ENCODE peak calls at places on chromosomes 2 and 18, in four cellular contexts. C is choroid plexus epithelial cell, J is GM13976, T is astrocyte of the spinal cord. O is an unnamed sample.

GRCh38 chr2:215536476-215536875 is 100.6 kb upstream of the FN1 start:
- DNase-seq in C (peak), J (no peak), T (peak), O (no peak)

GRCh38 chr2:217604527-217605279 is 398.1 kb downstream of the TNS1 start:
- DNase-seq in C (no peak), J (no peak), T (no peak), O (no peak)

GRCh38 chr2:232988444-232988843 is 24.6 kb downstream of the NGEF start:
- DNase-seq in C (peak), J (no peak), T (peak), O (peak)

GRCh38 chr2:46075848-46076247 is 221.4 kb upstream of the EPAS1 start:
- DNase-seq in C (peak), J (no peak), T (no peak), O (no peak)

GRCh38 chr2:218168635-218169462 is 2.1 kb upstream of the CXCR1 start:
- DNase-seq in C (peak), J (peak), T (peak), O (peak)

GRCh38 chr2:156918410-156918809 is 339.1 kb upstream of the GALNT5 start:
- DNase-seq in C (peak), J (no peak), T (peak), O (no peak)

GRCh38 chr2:28274911-28275685 is 117.6 kb upstream of the FOSL2 start:
- DNase-seq in C (peak), J (peak), T (peak), O (peak)

GRCh38 chr18:49212819-49213218 is 247.6 kb downstream of the DYM start:
- DNase-seq in C (peak), J (no peak), T (peak), O (peak)

GRCh38 chr2:73901143-73901542 is 8.3 kb downstream of the ACTG2 start:
- DNase-seq in C (no peak), J (no peak), T (no peak), O (no peak)

GRCh38 chr2:198134287-198134955 is 330.0 kb downstream of the PLCL1 start:
- DNase-seq in C (no peak), J (no peak), T (peak), O (no peak)

GRCh38 chr2:159206736-159207380 is 79.6 kb downstream of the WDSUB1 start:
- DNase-seq in C (no peak), J (no peak), T (no peak), O (no peak)

GRCh38 chr2:237199082-237199481 is 113.4 kb downstream of the COPS8 start:
- DNase-seq in C (no peak), J (no peak), T (peak), O (no peak)

GRCh38 chr2:177195194-177195593 is 17.4 kb upstream of the HNRNPA3 start:
- DNase-seq in C (no peak), J (no peak), T (no peak), O (no peak)

GRCh38 chr2:154551649-154552048 is 146.8 kb upstream of the KCNJ3 start:
- DNase-seq in C (no peak), J (no peak), T (no peak), O (no peak)

GRCh38 chr2:234257859-234258561 is 207.5 kb downstream of the SPP2 start:
- DNase-seq in C (peak), J (no peak), T (peak), O (peak)

GRCh38 chr2:234495076-234495800 is 1.6 kb downstream of the ARL4C start:
- DNase-seq in C (peak), J (no peak), T (no peak), O (no peak)

GRCh38 chr2:63735931-63736820 is 105.5 kb upstream of the UGP2 start:
- DNase-seq in C (peak), J (no peak), T (peak), O (no peak)

GRCh38 chr2:74429487-74430451 is 8.2 kb downstream of the WDR54 start:
- DNase-seq in C (no peak), J (no peak), T (no peak), O (no peak)

GRCh38 chr2:30716117-30716900 is 90.9 kb downstream of the CAPN13 start:
- DNase-seq in C (no peak), J (no peak), T (no peak), O (no peak)

GRCh38 chr2:156695020-156695419 is 258.8 kb downstream of the GPD2 start:
- DNase-seq in C (no peak), J (no peak), T (no peak), O (no peak)

GRCh38 chr2:86790828-86791561 is at the start of gene CD8A:
- DNase-seq in C (peak), J (peak), T (no peak), O (no peak)

GRCh38 chr2:11466307-11467125 is 555 bp upstream of the E2F6 start:
- DNase-seq in C (no peak), J (no peak), T (no peak), O (no peak)

GRCh38 chr2:129741623-129742022 is 237.8 kb upstream of the RAB6C start:
- DNase-seq in C (no peak), J (no peak), T (no peak), O (no peak)

GRCh38 chr18:32441536-32441935 is 29.1 kb downstream of the GAREM1 start:
- DNase-seq in C (peak), J (no peak), T (peak), O (no peak)

GRCh38 chr2:130891968-130892367 is 55.3 kb downstream of the ARHGEF4 start:
- DNase-seq in C (no peak), J (no peak), T (no peak), O (no peak)

GRCh38 chr18:11976882-11977281 is 4.4 kb upstream of the IMPA2 start:
- DNase-seq in C (peak), J (no peak), T (peak), O (no peak)

GRCh38 chr2:68000170-68000825 is 62.5 kb downstream of the C1D start:
- DNase-seq in C (no peak), J (no peak), T (peak), O (no peak)

GRCh38 chr2:236646871-236647270 is 77.2 kb downstream of the ACKR3 start:
- DNase-seq in C (no peak), J (no peak), T (no peak), O (no peak)

GRCh38 chr18:31558567-31558966 is 33.1 kb upstream of the TTR start:
- DNase-seq in C (no peak), J (no peak), T (no peak), O (no peak)

GRCh38 chr18:42038936-42039335 is 83.9 kb downstream of the PIK3C3 start:
- DNase-seq in C (peak), J (no peak), T (peak), O (no peak)

GRCh38 chr2:86500325-86500724 is 59.2 kb downstream of the KDM3A start:
- DNase-seq in C (no peak), J (no peak), T (no peak), O (no peak)

GRCh38 chr2:112050311-112050710 is 4.8 kb upstream of the TMEM87B start:
- DNase-seq in C (no peak), J (no peak), T (no peak), O (no peak)

GRCh38 chr2:9690252-9690651 is 59.5 kb upstream of the YWHAQ start:
- DNase-seq in C (peak), J (no peak), T (peak), O (peak)

GRCh38 chr2:191113761-191114160 is 37.0 kb downstream of the STAT4 start:
- DNase-seq in C (no peak), J (no peak), T (no peak), O (no peak)
- TF ChIP-seq CTCF in C (no peak), J (no peak), T (no peak), O (no peak)

GRCh38 chr2:109736177-109736827 is 57.8 kb upstream of the RGPD5 start:
- DNase-seq in C (peak), J (peak), T (peak), O (peak)
- TF ChIP-seq CTCF in C (peak), J (peak), T (peak), O (peak)

GRCh38 chr18:50287441-50288347 is at the start of gene CXXC1:
- DNase-seq in C (peak), J (peak), T (peak), O (peak)
- TF ChIP-seq CTCF in C (peak), J (peak), T (peak), O (peak)

DNA sequence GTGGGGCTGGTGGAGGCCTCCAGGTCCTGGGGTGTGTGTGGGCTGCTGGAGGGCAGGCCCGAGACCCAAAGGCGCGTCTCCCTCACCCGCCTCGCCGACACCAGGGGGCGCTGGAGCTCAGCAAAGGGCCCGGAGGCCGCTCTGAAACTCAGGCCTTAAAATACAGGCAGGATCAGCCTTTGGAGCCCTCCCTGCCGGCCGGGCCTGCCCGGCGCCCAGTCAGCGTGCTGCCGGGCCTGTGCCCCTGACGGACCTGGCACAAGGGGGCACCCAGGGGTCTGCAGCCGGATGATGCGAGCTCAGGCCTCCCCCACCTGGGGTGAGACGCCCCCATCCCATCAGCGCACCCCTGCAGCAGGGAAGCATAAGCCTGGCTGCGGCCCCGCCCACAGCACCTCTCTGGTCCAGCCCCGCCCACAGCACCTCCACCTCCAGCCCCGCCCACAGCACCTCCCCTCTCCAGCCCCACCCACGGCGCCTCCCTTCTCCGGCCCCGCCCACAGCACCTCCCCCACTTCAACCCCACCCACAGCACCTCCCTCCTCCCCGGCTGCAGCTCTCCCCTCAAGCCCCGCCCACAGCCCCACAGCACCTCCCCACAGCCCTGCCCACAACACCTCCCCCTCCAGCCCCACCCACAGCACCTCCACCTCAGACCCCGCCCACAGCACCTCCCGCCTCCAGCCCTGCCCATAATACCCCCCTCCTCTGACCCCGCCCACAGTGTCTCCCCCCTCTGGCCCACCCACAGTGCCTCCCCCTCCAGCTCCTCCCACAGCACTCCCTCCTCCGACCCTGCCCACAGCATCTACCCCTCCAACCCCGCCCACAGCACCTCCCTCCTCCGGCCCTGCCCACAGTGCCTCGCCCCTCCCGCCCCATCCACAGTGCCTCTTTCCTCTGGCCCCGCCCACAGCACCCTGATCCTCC is 92.8 kb upstream of the OTOS start:
- DNase-seq in C (peak), J (peak), T (peak), O (peak)
- TF ChIP-seq CTCF in C (peak), J (peak), T (peak), O (peak)

GRCh38 chr18:67864677-67865340 is 348.3 kb upstream of the DSEL start:
- DNase-seq in C (peak), J (no peak), T (peak), O (peak)
- TF ChIP-seq CTCF in C (no peak), J (no peak), T (no peak), O (no peak)

GRCh38 chr2:16218161-16218560 is 277.8 kb downstream of the MYCN start:
- DNase-seq in C (no peak), J (no peak), T (no peak), O (no peak)

GRCh38 chr2:16217271-16217670 is 276.9 kb downstream of the MYCN start:
- DNase-seq in C (no peak), J (no peak), T (no peak), O (no peak)

GRCh38 chr2:16216555-16216938 is 276.2 kb downstream of the MYCN start:
- DNase-seq in C (no peak), J (no peak), T (no peak), O (no peak)

GRCh38 chr2:16219292-16219975 is 279.1 kb downstream of the MYCN start:
- DNase-seq in C (no peak), J (no peak), T (no peak), O (no peak)

GRCh38 chr2:16218651-16219050 is 278.3 kb downstream of the MYCN start:
- DNase-seq in C (no peak), J (peak), T (no peak), O (peak)
- TF ChIP-seq CTCF in C (no peak), J (peak), T (no peak), O (no peak)

GRCh38 chr18:75247041-75247551 is 36.5 kb downstream of the TSHZ1 start:
- DNase-seq in C (peak), J (no peak), T (no peak), O (peak)

GRCh38 chr18:75247601-75248421 is 37.2 kb downstream of the TSHZ1 start:
- DNase-seq in C (peak), J (no peak), T (peak), O (peak)

GRCh38 chr18:75244914-75245313 is 34.3 kb downstream of the TSHZ1 start:
- DNase-seq in C (no peak), J (no peak), T (no peak), O (no peak)

GRCh38 chr18:75241705-75242104 is 31.1 kb downstream of the TSHZ1 start:
- DNase-seq in C (no peak), J (no peak), T (no peak), O (no peak)

GRCh38 chr18:75244336-75244735 is 33.7 kb downstream of the TSHZ1 start:
- DNase-seq in C (no peak), J (no peak), T (peak), O (no peak)
- TF ChIP-seq CTCF in C (no peak), J (no peak), T (peak), O (no peak)

DNA sequence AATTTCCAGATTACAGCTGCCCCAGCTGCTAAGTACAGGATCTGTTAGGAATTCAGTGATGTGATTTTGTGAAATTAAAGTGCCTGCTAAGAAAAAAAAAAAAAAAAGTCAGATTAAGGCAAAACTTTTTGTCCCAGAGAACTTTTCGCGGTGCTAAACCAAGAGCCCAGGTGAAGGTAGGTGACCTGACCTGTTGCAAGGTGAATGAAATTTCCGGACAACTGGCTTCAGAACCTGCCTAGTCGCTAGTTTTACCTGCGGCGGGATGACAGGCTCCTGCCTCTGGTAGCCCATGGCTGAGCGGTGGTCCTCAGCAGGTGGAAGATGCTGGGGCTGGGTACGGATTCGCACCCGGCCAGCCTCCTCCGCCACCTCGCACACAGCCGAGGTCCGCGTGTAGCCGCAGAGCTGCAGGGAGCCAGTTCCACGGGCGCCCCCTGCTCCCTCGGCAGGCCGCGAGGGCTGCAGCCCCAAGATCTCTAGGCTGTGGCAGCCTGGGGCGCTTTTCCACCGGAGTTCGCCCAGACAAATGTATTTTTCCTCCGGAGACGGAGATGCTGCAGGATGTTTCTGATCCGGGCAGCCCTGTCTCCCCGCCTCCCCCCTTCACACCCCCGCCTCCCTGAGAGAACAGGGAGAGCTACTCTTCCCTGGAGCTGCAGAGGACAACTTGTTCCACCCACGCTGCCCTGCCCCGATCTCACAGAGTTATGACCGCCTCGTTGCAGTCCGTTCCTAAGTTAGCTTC is at the start of gene SLC38A11:
- DNase-seq in C (peak), J (no peak), T (no peak), O (peak)
- TF ChIP-seq CTCF in C (peak), J (no peak), T (peak), O (no peak)

DNA sequence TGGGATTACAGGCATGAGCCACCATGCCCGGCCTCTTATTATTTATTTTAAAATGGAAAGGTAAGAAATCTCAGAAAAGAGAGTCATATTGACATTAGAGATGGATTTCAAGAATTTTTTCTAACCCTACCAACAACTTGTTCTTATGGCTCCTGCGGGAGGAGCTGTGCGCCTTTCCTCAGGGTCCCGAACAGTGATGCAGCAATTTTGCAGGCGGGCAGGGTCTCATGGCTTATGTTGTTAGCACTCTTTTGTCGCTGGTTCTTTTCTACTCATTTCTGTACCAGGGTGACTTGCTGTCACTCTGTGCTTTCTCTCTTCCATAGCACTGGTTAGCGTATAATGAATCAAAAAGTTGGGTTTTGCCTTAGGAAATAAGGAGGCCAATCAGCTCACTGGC is 148.8 kb upstream of the DLGAP1 start:
- DNase-seq in C (no peak), J (no peak), T (no peak), O (no peak)
- TF ChIP-seq CTCF in C (no peak), J (no peak), T (no peak), O (no peak)

DNA sequence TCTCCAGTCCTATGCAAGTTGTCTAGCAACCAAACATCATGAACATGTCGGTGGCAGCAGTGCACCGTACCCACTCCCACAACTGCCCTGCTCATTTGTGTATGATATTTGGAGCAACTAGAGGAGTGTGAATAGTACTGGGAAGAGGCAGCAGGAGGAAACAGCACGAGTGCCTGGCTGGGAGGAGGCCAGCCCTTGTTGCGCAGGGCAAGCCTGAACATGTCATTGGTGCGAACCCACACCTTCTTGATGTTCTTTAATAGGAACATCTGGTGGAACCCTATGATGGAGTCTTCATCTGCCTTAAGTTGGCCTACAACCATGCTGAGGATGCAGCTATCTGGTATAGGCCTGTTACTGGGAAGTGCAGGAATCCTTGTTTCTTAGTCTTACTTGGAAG is 238.3 kb downstream of the TDRD15 start:
- DNase-seq in C (no peak), J (no peak), T (no peak), O (peak)
- TF ChIP-seq CTCF in C (no peak), J (no peak), T (no peak), O (no peak)